ENCODE peak calls at places on chromosomes 4 and X, in six cellular contexts. W, M, P, D, Q and L are unnamed samples.

GRCh38 chr4:113444386-113444785 is 317.2 kb downstream of the CAMK2D start:
- DNase-seq in W (peak; percentile 76), M (no peak), P (no peak), D (no peak), Q (no peak), L (no peak)

GRCh38 chrX:46929439-46930018 is 17.3 kb downstream of the JADE3 start:
- DNase-seq in W (peak; percentile 73), M (peak; percentile 23), P (no peak), D (peak; percentile 12), Q (no peak), L (no peak)

GRCh38 chr4:77578145-77578544 is 27.5 kb upstream of the CXCL13 start:
- DNase-seq in W (no peak), M (no peak), P (no peak), D (no peak), Q (no peak), L (no peak)

GRCh38 chr4:4395849-4396627 is 9.1 kb downstream of the NSG1 start:
- DNase-seq in W (peak; percentile 19), M (peak; percentile 58), P (no peak), D (no peak), Q (no peak), L (no peak)

GRCh38 chr4:109410776-109411175 is 22.8 kb upstream of the SEC24B start:
- DNase-seq in W (peak; percentile 47), M (peak; percentile 14), P (no peak), D (no peak), Q (no peak), L (no peak)

GRCh38 chrX:1389993-1390285 is 2.0 kb downstream of the SLC25A6 start:
- DNase-seq in W (no peak), M (no peak), P (no peak), D (no peak), Q (peak; percentile 32), L (no peak)

GRCh38 chrX:19772306-19772705 is 115.1 kb downstream of the SH3KBP1 start:
- DNase-seq in W (peak; percentile 47), M (peak; percentile 12), P (no peak), D (no peak), Q (no peak), L (no peak)

GRCh38 chrX:108090474-108091265 is 672 bp downstream of the PSMD10 start:
- DNase-seq in W (peak; percentile 36), M (no peak), P (no peak), D (peak; percentile 22), Q (no peak), L (no peak)

GRCh38 chr4:145533011-145533410 is 51.4 kb downstream of the SMAD1 start:
- DNase-seq in W (no peak), M (no peak), P (no peak), D (no peak), Q (no peak), L (no peak)

GRCh38 chr4:11495291-11495690 is 66.6 kb upstream of the HS3ST1 start:
- DNase-seq in W (peak; percentile 16), M (no peak), P (no peak), D (no peak), Q (no peak), L (no peak)

GRCh38 chrX:10039821-10040793 is 72.9 kb downstream of the CLDN34 start:
- DNase-seq in W (peak; percentile 29), M (no peak), P (no peak), D (peak; percentile 60), Q (no peak), L (no peak)

GRCh38 chrX:12771445-12772069 is 19.7 kb upstream of the PRPS2 start:
- DNase-seq in W (peak; percentile 36), M (peak; percentile 23), P (peak; percentile 7), D (no peak), Q (peak; percentile 47), L (no peak)

GRCh38 chrX:144388738-144389137 is 504.9 kb downstream of the UBE2NL start:
- DNase-seq in W (no peak), M (no peak), P (no peak), D (no peak), Q (no peak), L (no peak)

GRCh38 chr4:168269879-168270278 is 48.7 kb downstream of the DDX60 start:
- DNase-seq in W (no peak), M (no peak), P (no peak), D (no peak), Q (no peak), L (no peak)

GRCh38 chr4:95268819-95269565 is 279.8 kb downstream of the UNC5C start:
- DNase-seq in W (peak; percentile 31), M (no peak), P (no peak), D (no peak), Q (no peak), L (no peak)

GRCh38 chrX:39755152-39756032 is 342.4 kb downstream of the BCOR start:
- DNase-seq in W (peak; percentile 94), M (peak; percentile 80), P (peak; percentile 69), D (peak; percentile 85), Q (peak; percentile 79), L (peak; percentile 81)

GRCh38 chr4:137601924-137602323 is 69.6 kb upstream of the PCDH18 start:
- DNase-seq in W (peak; percentile 51), M (no peak), P (no peak), D (no peak), Q (no peak), L (no peak)

GRCh38 chrX:17860811-17861495 is at the start of gene RAI2:
- DNase-seq in W (no peak), M (peak; percentile 38), P (no peak), D (no peak), Q (no peak), L (peak; percentile 78)

GRCh38 chr4:165627128-165627527 is 245.9 kb upstream of the TLL1 start:
- DNase-seq in W (no peak), M (no peak), P (no peak), D (no peak), Q (no peak), L (no peak)

GRCh38 chr4:140595065-140595464 is 26.3 kb upstream of the UCP1 start:
- DNase-seq in W (peak; percentile 30), M (no peak), P (no peak), D (peak; percentile 19), Q (no peak), L (no peak)

GRCh38 chr4:118352843-118353373 is at the start of gene PRSS12:
- DNase-seq in W (peak; percentile 84), M (peak; percentile 93), P (peak; percentile 51), D (peak; percentile 68), Q (peak; percentile 90), L (peak; percentile 79)

GRCh38 chr4:46839128-46839527 is 69.9 kb downstream of the COX7B2 start:
- DNase-seq in W (no peak), M (no peak), P (no peak), D (no peak), Q (no peak), L (no peak)

GRCh38 chr4:184148871-184149637 is 68.6 kb downstream of the ENPP6 start:
- DNase-seq in W (no peak), M (no peak), P (no peak), D (no peak), Q (no peak), L (no peak)

GRCh38 chr4:11626046-11626445 is 197.4 kb upstream of the HS3ST1 start:
- DNase-seq in W (no peak), M (no peak), P (no peak), D (no peak), Q (no peak), L (no peak)